ENCODE peak calls at places on chromosomes 2 and 18, in eight cellular contexts. T is WTC11, Z is BJ, U is upper lobe of right lung, W is cardiac muscle cell, N is omental fat pad, J is HFF-Myc, A is heart right ventricle. M is an unnamed sample.

GRCh38 chr2:130798472-130799221 is 38.1 kb upstream of the ARHGEF4 start:
- DNase-seq in T (peak; percentile 65), Z (no peak), U (no peak), W (peak; percentile 78), N (no peak), J (no peak), A (peak; percentile 36), M (no peak)

GRCh38 chr18:77173274-77174030 is 40.9 kb upstream of the MBP start:
- DNase-seq in T (no peak), Z (no peak), U (no peak), W (no peak), N (no peak), J (no peak), A (no peak), M (no peak)

GRCh38 chr2:234003972-234004617 is 46.4 kb upstream of the SPP2 start:
- DNase-seq in T (no peak), Z (peak; percentile 28), U (no peak), W (no peak), N (no peak), J (peak; percentile 52), A (peak; percentile 12), M (peak; percentile 58)

GRCh38 chr2:133568172-133568571 is at the start of gene NCKAP5:
- DNase-seq in T (no peak), Z (no peak), U (no peak), W (peak; percentile 13), N (no peak), J (no peak), A (peak; percentile 14), M (no peak)

GRCh38 chr2:221629478-221629877 is 57.4 kb upstream of the EPHA4 start:
- DNase-seq in T (no peak), Z (peak; percentile 54), U (no peak), W (no peak), N (no peak), J (peak; percentile 36), A (no peak), M (peak; percentile 0)

GRCh38 chr2:120472891-120473309 is 127.0 kb downstream of the INHBB start:
- DNase-seq in T (no peak), Z (no peak), U (peak; percentile 68), W (no peak), N (no peak), J (no peak), A (no peak), M (no peak)

GRCh38 chr18:32771871-32772499 is 838 bp downstream of the KLHL14 start:
- DNase-seq in T (peak; percentile 62), Z (no peak), U (no peak), W (peak; percentile 67), N (no peak), J (no peak), A (peak; percentile 8), M (no peak)

GRCh38 chr2:200695178-200695930 is 109.5 kb downstream of the AOX1 start:
- DNase-seq in T (no peak), Z (no peak), U (no peak), W (no peak), N (no peak), J (no peak), A (peak; percentile 13), M (no peak)

GRCh38 chr2:21559354-21559753 is 435.6 kb downstream of the TDRD15 start:
- DNase-seq in T (no peak), Z (peak; percentile 17), U (no peak), W (no peak), N (no peak), J (no peak), A (no peak), M (no peak)

GRCh38 chr2:66803651-66804050 is 368.7 kb downstream of the MEIS1 start:
- DNase-seq in T (no peak), Z (no peak), U (no peak), W (no peak), N (no peak), J (no peak), A (no peak), M (no peak)

GRCh38 chr2:213246665-213247281 is 37.5 kb upstream of the SPAG16 start:
- DNase-seq in T (peak; percentile 39), Z (no peak), U (no peak), W (peak; percentile 70), N (no peak), J (no peak), A (no peak), M (no peak)

DNA sequence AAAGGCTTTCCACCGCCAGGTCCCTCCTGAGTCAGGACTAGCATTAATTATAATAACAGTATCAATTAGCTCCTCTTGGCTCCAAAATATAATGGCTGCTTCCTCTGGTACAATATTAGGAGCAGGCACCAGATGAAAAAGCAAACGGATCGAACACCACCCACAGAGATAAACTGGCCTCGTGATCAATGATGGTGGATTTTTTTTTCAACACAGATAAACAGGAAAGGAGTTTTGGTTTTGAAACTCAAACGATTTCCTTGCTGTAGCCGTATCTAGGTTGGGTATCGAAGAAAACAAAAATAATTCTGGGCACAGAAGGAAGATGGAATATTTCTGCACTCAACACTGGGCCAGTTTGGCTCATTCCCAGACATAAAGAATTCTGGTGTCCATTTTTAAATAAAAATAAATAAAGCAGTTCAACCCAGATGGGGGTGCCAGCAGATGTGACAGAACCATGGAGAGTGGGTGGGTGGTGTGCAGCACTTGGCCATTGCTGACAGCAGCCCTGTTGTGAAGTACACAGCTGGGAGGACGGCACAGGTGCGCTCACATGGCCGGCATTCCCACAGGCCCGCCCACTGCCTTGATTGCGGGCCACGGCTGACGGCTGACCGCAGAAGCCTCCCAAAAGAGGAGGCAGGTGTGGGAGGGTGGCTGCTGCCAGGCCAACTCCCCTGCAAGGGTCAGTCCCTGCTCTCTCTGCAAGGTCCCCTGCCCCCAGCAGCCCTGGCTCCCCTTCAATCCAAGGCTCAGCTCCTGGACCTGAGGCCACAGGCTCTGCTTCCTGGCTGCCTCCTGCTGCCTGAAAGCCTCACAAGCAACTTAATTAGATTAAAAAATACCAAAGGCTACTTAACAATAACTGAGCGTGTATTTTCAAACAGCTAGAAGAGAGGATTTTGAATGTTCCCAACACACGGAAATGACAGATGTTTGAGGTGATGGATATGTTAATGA is 351.9 kb upstream of the ID2 start:
- DNase-seq in T (no peak), Z (no peak), U (no peak), W (no peak), N (no peak), J (no peak), A (peak; percentile 13), M (no peak)
- TF ChIP-seq CTCF in T (no peak), Z (no peak), U (no peak), W (no peak), N (no peak), J (no peak), A (peak; percentile 17), M (no peak)

GRCh38 chr2:46293466-46293865 is 3.7 kb upstream of the EPAS1 start:
- DNase-seq in T (no peak), Z (no peak), U (no peak), W (no peak), N (no peak), J (no peak), A (no peak), M (no peak)

GRCh38 chr2:46297546-46298271 is 502 bp downstream of the EPAS1 start:
- DNase-seq in T (peak; percentile 70), Z (no peak), U (peak; percentile 96), W (peak; percentile 28), N (peak; percentile 64), J (no peak), A (peak; percentile 78), M (no peak)

GRCh38 chr2:46296840-46297545 is at the start of gene EPAS1:
- DNase-seq in T (peak; percentile 92), Z (peak; percentile 60), U (peak; percentile 99), W (peak; percentile 86), N (peak; percentile 75), J (no peak), A (peak; percentile 98), M (peak; percentile 72)

GRCh38 chr2:46296216-46296839 is 879 bp upstream of the EPAS1 start:
- DNase-seq in T (peak; percentile 48), Z (no peak), U (peak; percentile 84), W (no peak), N (no peak), J (no peak), A (peak; percentile 63), M (no peak)

GRCh38 chr2:46294185-46294836 is 2.9 kb upstream of the EPAS1 start:
- DNase-seq in T (peak; percentile 69), Z (no peak), U (no peak), W (peak; percentile 48), N (no peak), J (no peak), A (no peak), M (no peak)
- TF ChIP-seq CTCF in T (no peak), Z (peak; percentile 48), U (peak; percentile 32), W (peak; percentile 43), N (no peak), J (peak; percentile 39), A (peak; percentile 65), M (peak; percentile 37)

GRCh38 chr18:36412778-36413177 is 115.3 kb downstream of the FHOD3 start:
- DNase-seq in T (peak; percentile 33), Z (no peak), U (no peak), W (peak; percentile 38), N (no peak), J (no peak), A (no peak), M (no peak)

GRCh38 chr18:36409779-36410178 is 112.3 kb downstream of the FHOD3 start:
- DNase-seq in T (no peak), Z (no peak), U (no peak), W (no peak), N (no peak), J (no peak), A (no peak), M (no peak)

GRCh38 chr18:36408606-36409005 is 111.1 kb downstream of the FHOD3 start:
- DNase-seq in T (no peak), Z (no peak), U (no peak), W (no peak), N (no peak), J (no peak), A (no peak), M (no peak)

GRCh38 chr18:36410346-36410745 is 112.8 kb downstream of the FHOD3 start:
- DNase-seq in T (no peak), Z (no peak), U (no peak), W (no peak), N (no peak), J (no peak), A (no peak), M (no peak)

DNA sequence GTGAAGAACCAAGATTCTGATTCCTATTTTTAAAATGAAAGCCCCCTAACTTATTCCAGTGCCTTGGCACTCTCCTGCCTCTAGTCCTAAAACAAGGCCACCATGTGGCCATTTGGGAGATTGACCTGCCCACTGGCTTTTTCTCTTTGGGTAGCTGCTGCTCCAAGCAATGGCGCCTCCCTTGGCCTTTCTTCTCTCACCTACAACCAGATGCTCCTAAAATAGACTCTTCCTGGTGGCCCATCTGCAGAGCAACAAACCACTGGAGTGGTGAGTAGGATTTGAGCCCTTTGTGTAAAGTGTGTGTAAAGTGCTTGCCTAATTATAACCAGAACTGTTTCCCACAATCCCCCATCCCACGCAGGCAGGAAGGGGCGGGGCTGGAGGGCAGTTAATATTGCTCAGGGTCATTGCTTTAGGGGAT is 114.2 kb downstream of the FHOD3 start:
- DNase-seq in T (peak; percentile 73), Z (no peak), U (no peak), W (peak; percentile 68), N (no peak), J (peak; percentile 42), A (no peak), M (no peak)
- TF ChIP-seq CTCF in T (peak; percentile 31), Z (peak; percentile 45), U (no peak), W (peak; percentile 62), N (no peak), J (peak; percentile 56), A (peak; percentile 24), M (peak; percentile 28)

GRCh38 chr18:14978962-14979535 is 231.1 kb downstream of the ANKRD30B start:
- DNase-seq in T (peak; percentile 19), Z (no peak), U (peak; percentile 65), W (peak; percentile 0), N (no peak), J (no peak), A (no peak), M (peak; percentile 18)
- TF ChIP-seq CTCF in T (no peak), Z (no peak), U (peak; percentile 43), W (no peak), N (no peak), J (no peak), A (peak; percentile 40), M (peak; percentile 80)

M was measured in AG09319.